ENCODE peak calls at places on chromosomes 2 and 18, in six cellular contexts. M is activated effector memory CD4-positive, alpha-beta T cell treated with Interleukin-2 at 50 U/mL for 16 hours; K is stimulated activated CD4-positive, alpha-beta T cell treated with anti-CD3 and anti-CD28 coated beads, TNF-alpha, amount 100 ng/mL, for 4 hours; N is foreskin fibroblast; V is fibroblast of lung; H is left ventricle myocardium superior. W is an unnamed sample.

GRCh38 chr2:37829202-37829601 is 95.9 kb upstream of the RMDN2 start:
- DNase-seq in M (no peak), K (no peak), N (peak), V (peak), H (peak), W (no peak)

GRCh38 chr2:240056678-240057077 is 3.4 kb upstream of the OR6B3 start:
- DNase-seq in M (no peak), K (no peak), N (no peak), V (no peak), H (no peak), W (no peak)

GRCh38 chr2:120132691-120133090 is 90.5 kb downstream of the TMEM185B start:
- DNase-seq in M (no peak), K (no peak), N (no peak), V (peak), H (no peak), W (no peak)

GRCh38 chr2:200300650-200301314 is 5.7 kb upstream of the SPATS2L start:
- DNase-seq in M (no peak), K (no peak), N (peak), V (peak), H (peak), W (no peak)

GRCh38 chr2:73701968-73702665 is 35.0 kb downstream of the TPRKB start:
- DNase-seq in M (no peak), K (no peak), N (no peak), V (no peak), H (no peak), W (no peak)

GRCh38 chr2:120283649-120284048 is 31.0 kb downstream of the RALB start:
- DNase-seq in M (no peak), K (no peak), N (no peak), V (peak), H (no peak), W (no peak)

GRCh38 chr18:23144628-23145027 is 9.3 kb downstream of the CABLES1 start:
- DNase-seq in M (no peak), K (no peak), N (no peak), V (no peak), H (no peak), W (no peak)

GRCh38 chr2:56768973-56769372 is 585.2 kb downstream of the CCDC85A start:
- DNase-seq in M (no peak), K (no peak), N (no peak), V (no peak), H (no peak), W (no peak)

GRCh38 chr2:62071126-62071598 is 124.8 kb upstream of the B3GNT2 start:
- DNase-seq in M (no peak), K (no peak), N (peak), V (peak), H (no peak), W (no peak)

GRCh38 chr2:112163541-112163981 is 25.4 kb downstream of the FBLN7 start:
- DNase-seq in M (no peak), K (no peak), N (no peak), V (no peak), H (no peak), W (no peak)

GRCh38 chr2:100812573-100812972 is 7.4 kb upstream of the NPAS2 start:
- DNase-seq in M (no peak), K (no peak), N (no peak), V (no peak), H (no peak), W (no peak)

GRCh38 chr2:54321062-54321461 is 65.0 kb upstream of the TSPYL6 start:
- DNase-seq in M (no peak), K (no peak), N (no peak), V (no peak), H (no peak), W (no peak)

GRCh38 chr2:223860809-223861738 is 23.7 kb upstream of the AP1S3 start:
- DNase-seq in M (no peak), K (no peak), N (peak), V (peak), H (no peak), W (no peak)

GRCh38 chr2:65366595-65367125 is 65.7 kb downstream of the SPRED2 start:
- DNase-seq in M (no peak), K (no peak), N (peak), V (peak), H (no peak), W (no peak)

GRCh38 chr2:26299488-26300092 is 46.4 kb upstream of the SELENOI start:
- DNase-seq in M (peak), K (no peak), N (peak), V (peak), H (no peak), W (no peak)

GRCh38 chr2:68190991-68191731 is 33.5 kb downstream of the PNO1 start:
- DNase-seq in M (no peak), K (no peak), N (peak), V (peak), H (no peak), W (no peak)

GRCh38 chr2:1756456-1756855 is 12.1 kb upstream of the PXDN start:
- DNase-seq in M (no peak), K (no peak), N (no peak), V (no peak), H (no peak), W (no peak)

GRCh38 chr2:95001117-95001551 is 24.4 kb upstream of the MAL start:
- DNase-seq in M (no peak), K (no peak), N (no peak), V (no peak), H (no peak), W (no peak)

GRCh38 chr18:61333271-61333745 is at the start of gene CDH20:
- DNase-seq in M (no peak), K (no peak), N (no peak), V (no peak), H (no peak), W (no peak)

GRCh38 chr2:71471276-71471675 is 17.9 kb downstream of the DYSF start:
- DNase-seq in M (no peak), K (no peak), N (no peak), V (peak), H (no peak), W (no peak)

GRCh38 chr18:35707674-35708073 is 126.1 kb downstream of the GALNT1 start:
- DNase-seq in M (no peak), K (no peak), N (no peak), V (peak), H (peak), W (no peak)

GRCh38 chr2:231687133-231687852 is 21.0 kb upstream of the PTMA start:
- DNase-seq in M (peak), K (peak), N (peak), V (peak), H (peak), W (peak)

GRCh38 chr18:23226930-23227728 is 91.8 kb downstream of the CABLES1 start:
- DNase-seq in M (no peak), K (no peak), N (peak), V (peak), H (peak), W (no peak)

GRCh38 chr18:40414155-40414754 is 1540.8 kb upstream of the PIK3C3 start:
- DNase-seq in M (no peak), K (no peak), N (peak), V (peak), H (no peak), W (no peak)

W was measured in stimulated activated effector memory CD8-positive, alpha-beta T cell treated with anti-CD3 and anti-CD28 coated beads, Interleukin-12 subunit alpha, Interleukin-12 subunit beta, amount 100 ng/mL, for 72 hours.